ENCODE peak calls at places on chromosomes 16 and 17, in eight cellular contexts. O is amniotic stem cell; J is HAP-1; A is LoVo; E is germinal center; U is activated gamma-delta T cell treated with anti-CD3 and anti-CD28 coated beads, Interleukin-2, amount 50 U/mL, for 16 hours; S is GM13977; C is EL. B is an unnamed sample.
A peak's percentile ranks its signal among the peaks of the same experiment; 100 is the strongest.

GRCh38 chr17:10743316-10744009 is 13.6 kb upstream of the TMEM220 start:
- DNase-seq in O (no peak), J (no peak), A (no peak), E (no peak), U (no peak), S (no peak), C (no peak), B (peak; percentile 24)

GRCh38 chr17:29138991-29139682 is 41.1 kb downstream of the MYO18A start:
- DNase-seq in O (no peak), J (no peak), A (no peak), E (peak; percentile 51), U (no peak), S (no peak), C (no peak), B (no peak)

GRCh38 chr16:63813862-63814261 is 1308.0 kb downstream of the CDH11 start:
- DNase-seq in O (no peak), J (no peak), A (no peak), E (no peak), U (no peak), S (no peak), C (no peak), B (no peak)

GRCh38 chr16:705748-706188 is at the start of gene FBXL16:
- DNase-seq in O (no peak), J (peak; percentile 76), A (no peak), E (no peak), U (no peak), S (no peak), C (no peak), B (no peak)

GRCh38 chr17:7444682-7445010 is 215 bp upstream of the CHRNB1 start:
- DNase-seq in O (no peak), J (no peak), A (no peak), E (no peak), U (no peak), S (no peak), C (no peak), B (no peak)

GRCh38 chr16:81838794-81839193 is 59.7 kb downstream of the PLCG2 start:
- DNase-seq in O (no peak), J (no peak), A (no peak), E (no peak), U (no peak), S (peak; percentile 60), C (peak; percentile 20), B (no peak)

GRCh38 chr16:86388976-86389375 is 121.4 kb upstream of the FOXF1 start:
- DNase-seq in O (no peak), J (no peak), A (no peak), E (no peak), U (no peak), S (no peak), C (no peak), B (no peak)

GRCh38 chr16:57601801-57602478 is 26.5 kb upstream of the ADGRG1 start:
- DNase-seq in O (no peak), J (no peak), A (no peak), E (no peak), U (no peak), S (peak; percentile 68), C (no peak), B (no peak)

GRCh38 chr17:10737168-10737622 is 7.4 kb upstream of the TMEM220 start:
- DNase-seq in O (peak; percentile 13), J (peak; percentile 72), A (peak; percentile 87), E (no peak), U (no peak), S (peak; percentile 38), C (peak; percentile 61), B (peak; percentile 62)

GRCh38 chr16:12059216-12059769 is 82.8 kb downstream of the SNX29 start:
- DNase-seq in O (no peak), J (no peak), A (no peak), E (no peak), U (no peak), S (no peak), C (no peak), B (no peak)

GRCh38 chr17:49071106-49071505 is 61.5 kb upstream of the B4GALNT2 start:
- DNase-seq in O (no peak), J (no peak), A (no peak), E (no peak), U (no peak), S (no peak), C (no peak), B (peak; percentile 22)

GRCh38 chr16:5025171-5025632 is 8.5 kb downstream of the NAGPA start:
- DNase-seq in O (no peak), J (peak; percentile 43), A (no peak), E (no peak), U (no peak), S (no peak), C (no peak), B (no peak)

GRCh38 chr17:73710095-73710592 is 65.9 kb upstream of the SDK2 start:
- DNase-seq in O (no peak), J (peak; percentile 83), A (peak; percentile 48), E (peak; percentile 68), U (peak; percentile 51), S (peak; percentile 72), C (no peak), B (no peak)

GRCh38 chr17:15091825-15092224 is 173.3 kb downstream of the PMP22 start:
- DNase-seq in O (no peak), J (no peak), A (no peak), E (no peak), U (no peak), S (no peak), C (peak; percentile 15), B (no peak)

GRCh38 chr17:17510456-17511292 is 14.5 kb upstream of the RASD1 start:
- DNase-seq in O (no peak), J (no peak), A (no peak), E (no peak), U (no peak), S (no peak), C (no peak), B (no peak)

GRCh38 chr17:74957935-74958549 is 14.5 kb downstream of the HID1 start:
- DNase-seq in O (no peak), J (peak; percentile 92), A (peak; percentile 62), E (peak; percentile 80), U (peak; percentile 71), S (peak; percentile 90), C (peak; percentile 58), B (peak; percentile 89)

GRCh38 chr16:77898671-77899211 is 110.4 kb downstream of the VAT1L start:
- DNase-seq in O (no peak), J (no peak), A (no peak), E (no peak), U (no peak), S (no peak), C (peak; percentile 17), B (no peak)

GRCh38 chr17:1908699-1909309 is 79.0 kb downstream of the RPA1 start:
- DNase-seq in O (peak; percentile 58), J (peak; percentile 82), A (peak; percentile 59), E (no peak), U (no peak), S (peak; percentile 75), C (peak; percentile 79), B (peak; percentile 84)

GRCh38 chr16:7998789-7999453 is 591.4 kb downstream of the TMEM114 start:
- DNase-seq in O (no peak), J (no peak), A (no peak), E (no peak), U (no peak), S (no peak), C (no peak), B (no peak)

GRCh38 chr16:64983983-64984382 is 137.9 kb downstream of the CDH11 start:
- DNase-seq in O (no peak), J (no peak), A (no peak), E (no peak), U (no peak), S (no peak), C (peak; percentile 81), B (peak; percentile 38)

GRCh38 chr17:82376042-82376730 is 4.6 kb downstream of the UTS2R start:
- DNase-seq in O (no peak), J (no peak), A (no peak), E (no peak), U (no peak), S (no peak), C (no peak), B (no peak)

GRCh38 chr17:68204736-68205135 is 43.1 kb upstream of the AMZ2 start:
- DNase-seq in O (no peak), J (peak; percentile 50), A (peak; percentile 40), E (no peak), U (no peak), S (peak; percentile 41), C (no peak), B (no peak)

GRCh38 chr16:50154369-50154947 is 1.4 kb downstream of the TENT4B start:
- DNase-seq in O (no peak), J (peak; percentile 29), A (no peak), E (no peak), U (no peak), S (no peak), C (peak; percentile 19), B (no peak)

GRCh38 chr16:66590322-66590721 is 11.1 kb downstream of the CMTM2 start:
- DNase-seq in O (no peak), J (no peak), A (no peak), E (no peak), U (no peak), S (peak; percentile 42), C (no peak), B (no peak)

GRCh38 chr17:9529033-9529748 is 46.4 kb downstream of the STX8 start:
- DNase-seq in O (no peak), J (no peak), A (no peak), E (no peak), U (no peak), S (peak; percentile 44), C (peak; percentile 26), B (peak; percentile 27)

GRCh38 chr17:30278032-30278431 is 13.7 kb downstream of the BLMH start:
- DNase-seq in O (no peak), J (peak; percentile 22), A (no peak), E (no peak), U (no peak), S (no peak), C (peak; percentile 25), B (no peak)

GRCh38 chr17:40179923-40180659 is 2.8 kb downstream of the RAPGEFL1 start:
- DNase-seq in O (peak; percentile 25), J (no peak), A (no peak), E (no peak), U (no peak), S (no peak), C (peak; percentile 82), B (peak; percentile 79)

GRCh38 chr17:59830007-59830630 is 62.6 kb downstream of the TUBD1 start:
- DNase-seq in O (no peak), J (no peak), A (no peak), E (no peak), U (no peak), S (no peak), C (peak; percentile 73), B (no peak)

GRCh38 chr16:10878644-10879498 is 1.9 kb downstream of the CIITA start:
- DNase-seq in O (no peak), J (no peak), A (no peak), E (peak; percentile 61), U (no peak), S (peak; percentile 67), C (peak; percentile 55), B (peak; percentile 62)

GRCh38 chr17:46154151-46154816 is 38.9 kb downstream of the KANSL1 start:
- DNase-seq in O (no peak), J (no peak), A (no peak), E (no peak), U (no peak), S (no peak), C (peak; percentile 65), B (no peak)

B was measured in hepatic stellate cell.